ENCODE peak calls at places on chromosomes 6 and 20, in seven cellular contexts. U, Q, R, X, Z, K and C are unnamed samples.

GRCh38 chr20:19958923-19959322 is 58.2 kb upstream of the NAA20 start:
- DNase-seq in U (no peak), Q (no peak), R (no peak), X (no peak), Z (no peak), K (no peak), C (no peak)

GRCh38 chr20:48336647-48337046 is 491.2 kb downstream of the PREX1 start:
- DNase-seq in U (no peak), Q (no peak), R (no peak), X (no peak), Z (no peak), K (no peak), C (no peak)

GRCh38 chr6:162854734-162855191 is 127.0 kb downstream of the PACRG start:
- DNase-seq in U (no peak), Q (no peak), R (peak), X (no peak), Z (no peak), K (no peak), C (no peak)

GRCh38 chr6:157840776-157841175 is 17.7 kb downstream of the SNX9 start:
- DNase-seq in U (no peak), Q (no peak), R (no peak), X (no peak), Z (no peak), K (no peak), C (peak)

GRCh38 chr6:127618729-127619128 is 41.8 kb downstream of the C6orf58 start:
- DNase-seq in U (no peak), Q (no peak), R (no peak), X (no peak), Z (no peak), K (no peak), C (peak)

GRCh38 chr20:39004508-39004907 is 42.4 kb downstream of the DHX35 start:
- DNase-seq in U (no peak), Q (no peak), R (no peak), X (no peak), Z (no peak), K (no peak), C (no peak)

GRCh38 chr6:20350215-20350614 is 51.5 kb upstream of the E2F3 start:
- DNase-seq in U (no peak), Q (no peak), R (no peak), X (no peak), Z (no peak), K (no peak), C (no peak)

GRCh38 chr6:143060354-143060805 is 309 bp upstream of the AIG1 start:
- DNase-seq in U (peak), Q (peak), R (peak), X (peak), Z (peak), K (peak), C (peak)

GRCh38 chr6:44381739-44382138 is 5.8 kb upstream of the CDC5L start:
- DNase-seq in U (no peak), Q (no peak), R (no peak), X (no peak), Z (no peak), K (no peak), C (peak)

GRCh38 chr6:153140299-153140698 is 9.2 kb upstream of the RGS17 start:
- DNase-seq in U (no peak), Q (no peak), R (no peak), X (no peak), Z (no peak), K (no peak), C (no peak)

GRCh38 chr20:3795511-3796468 is at the start of gene CDC25B:
- DNase-seq in U (peak), Q (peak), R (peak), X (peak), Z (peak), K (peak), C (peak)

GRCh38 chr6:24720131-24720603 is 1.2 kb upstream of the C6orf62 start:
- DNase-seq in U (no peak), Q (peak), R (peak), X (peak), Z (peak), K (peak), C (peak)

GRCh38 chr20:24773751-24774201 is 175.3 kb upstream of the CST7 start:
- DNase-seq in U (peak), Q (peak), R (no peak), X (no peak), Z (no peak), K (peak), C (peak)

GRCh38 chr20:44586986-44587980 is 4.9 kb downstream of the PKIG start:
- DNase-seq in U (no peak), Q (no peak), R (no peak), X (no peak), Z (no peak), K (no peak), C (no peak)

GRCh38 chr20:21508230-21509078 is 5.4 kb downstream of the NKX2-2 start:
- DNase-seq in U (no peak), Q (no peak), R (no peak), X (no peak), Z (no peak), K (peak), C (no peak)

GRCh38 chr20:12394786-12395185 is 477.1 kb downstream of the BTBD3 start:
- DNase-seq in U (no peak), Q (no peak), R (no peak), X (no peak), Z (no peak), K (peak), C (no peak)
- TF ChIP-seq CTCF in U (no peak), Q (no peak), R (peak), X (no peak), Z (no peak), K (peak), C (no peak)

GRCh38 chr20:6636209-6637159 is 131.0 kb upstream of the BMP2 start:
- DNase-seq in U (peak), Q (no peak), R (peak), X (no peak), Z (no peak), K (no peak), C (peak)
- TF ChIP-seq CTCF in U (peak), Q (peak), R (peak), X (peak), Z (peak), K (peak), C (peak)

DNA sequence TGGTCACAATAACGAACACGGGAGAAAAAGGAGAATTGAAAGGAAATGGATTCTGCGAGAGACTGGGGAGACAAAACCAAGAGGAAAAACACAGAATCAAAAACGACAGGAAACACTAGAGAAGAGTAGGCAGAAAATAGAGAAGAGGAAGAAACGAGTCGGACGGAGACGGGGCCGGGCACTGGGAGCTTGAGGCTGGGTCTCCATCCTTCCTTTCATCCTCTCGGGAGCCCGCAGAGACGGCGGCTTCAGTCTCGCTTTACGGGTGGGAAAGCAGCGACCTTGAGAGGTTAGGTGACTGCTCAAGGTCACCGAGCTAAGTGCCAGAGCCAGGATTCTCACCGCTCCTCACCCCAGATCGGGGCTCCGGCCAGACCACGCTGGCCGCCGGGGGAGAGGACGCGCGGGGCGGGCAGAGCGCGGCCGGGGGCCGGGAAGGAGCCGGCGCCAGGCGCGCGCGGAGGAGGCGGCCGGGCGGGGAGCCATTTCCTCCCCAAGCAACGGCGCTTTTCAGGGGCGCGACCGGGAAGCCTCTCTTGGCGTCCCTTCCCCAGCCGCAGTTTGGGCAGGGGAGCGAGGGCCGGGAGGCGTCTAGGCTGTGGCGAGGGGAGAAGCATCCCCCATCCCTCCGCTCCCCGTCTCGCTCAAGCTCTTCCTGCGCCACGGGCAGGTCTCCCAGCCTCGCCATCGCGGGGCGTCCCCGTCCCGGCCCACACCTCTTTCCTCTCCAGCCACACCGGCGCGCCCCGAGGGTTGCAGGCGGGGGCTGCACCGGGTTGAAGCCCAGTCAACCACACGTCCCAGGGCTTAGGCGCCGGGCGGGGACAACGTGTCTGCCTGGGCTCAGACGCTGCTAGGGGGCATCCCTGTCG is 24.0 kb upstream of the MAP3K7 start:
- DNase-seq in U (no peak), Q (no peak), R (peak), X (peak), Z (peak), K (peak), C (no peak)
- TF ChIP-seq CTCF in U (no peak), Q (no peak), R (no peak), X (no peak), Z (no peak), K (no peak), C (no peak)

DNA sequence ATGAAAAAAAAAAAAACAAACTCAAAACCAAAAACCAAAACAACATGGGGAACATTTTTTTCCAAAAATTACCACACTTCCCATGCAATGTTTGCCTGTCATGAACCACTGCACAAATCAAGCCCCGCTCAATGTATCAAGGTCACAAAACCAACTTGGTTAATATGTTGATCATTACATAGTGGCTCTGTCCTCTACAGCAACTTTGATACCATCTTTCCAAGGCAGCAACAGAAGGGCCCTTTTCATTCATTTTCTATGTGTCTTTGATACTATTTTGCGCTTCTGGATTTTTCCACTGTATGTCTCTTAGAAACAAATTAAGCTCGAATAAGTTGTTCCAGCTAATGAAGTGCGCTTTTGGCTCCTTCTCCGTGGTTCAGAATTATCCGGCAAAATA is 1.5 kb downstream of the ZHX3 start:
- DNase-seq in U (no peak), Q (no peak), R (no peak), X (no peak), Z (no peak), K (no peak), C (no peak)
- TF ChIP-seq CTCF in U (no peak), Q (no peak), R (no peak), X (no peak), Z (no peak), K (no peak), C (no peak)